ENCODE peak calls at places on chromosome 20, in four cellular contexts. One of them, this sample, is unnamed.
A peak's percentile ranks its signal among the peaks of the same experiment; 100 is the strongest.

GRCh38 chr20:4040283-4041179 is 25.2 kb upstream of the RNF24 start:
- DNase-seq in colonic mucosa: peak; percentile 45
- DNase-seq in pancreas: no peak
- DNase-seq in ascending aorta: peak; percentile 61
- DNase-seq in this sample: no peak

GRCh38 chr20:50919567-50919966 is 11.7 kb downstream of the ADNP start:
- DNase-seq in ascending aorta: peak; percentile 82
- DNase-seq in colonic mucosa: no peak
- DNase-seq in pancreas: peak; percentile 66
- DNase-seq in this sample: no peak

GRCh38 chr20:23873370-23874015 is 6.1 kb downstream of the CST5 start:
- DNase-seq in ascending aorta: no peak
- DNase-seq in pancreas: no peak
- DNase-seq in colonic mucosa: no peak
- DNase-seq in this sample: no peak

GRCh38 chr20:61120595-61121515 is 131.2 kb upstream of the CDH4 start:
- DNase-seq in pancreas: no peak
- DNase-seq in ascending aorta: peak; percentile 56
- DNase-seq in colonic mucosa: peak; percentile 37
- DNase-seq in this sample: peak; percentile 34

GRCh38 chr20:17500271-17500670 is 30.9 kb downstream of the BFSP1 start:
- DNase-seq in ascending aorta: no peak
- DNase-seq in pancreas: no peak
- DNase-seq in colonic mucosa: no peak
- DNase-seq in this sample: no peak

GRCh38 chr20:3910868-3911267 is 21.7 kb downstream of the PANK2 start:
- DNase-seq in pancreas: no peak
- DNase-seq in colonic mucosa: no peak
- DNase-seq in ascending aorta: no peak
- DNase-seq in this sample: no peak

GRCh38 chr20:44382641-44383040 is 27.1 kb downstream of the HNF4A start:
- DNase-seq in ascending aorta: no peak
- DNase-seq in pancreas: no peak
- DNase-seq in colonic mucosa: no peak
- DNase-seq in this sample: no peak

GRCh38 chr20:21517566-21518277 is 3.9 kb upstream of the NKX2-2 start:
- DNase-seq in ascending aorta: no peak
- DNase-seq in colonic mucosa: no peak
- DNase-seq in pancreas: no peak
- DNase-seq in this sample: no peak

GRCh38 chr20:57397693-57398108 is 6.5 kb downstream of the RBM38 start:
- DNase-seq in colonic mucosa: no peak
- DNase-seq in pancreas: peak; percentile 48
- DNase-seq in ascending aorta: no peak
- DNase-seq in this sample: no peak

GRCh38 chr20:58585753-58586540 is 65.1 kb upstream of the STX16 start:
- DNase-seq in ascending aorta: no peak
- DNase-seq in pancreas: no peak
- DNase-seq in colonic mucosa: no peak
- DNase-seq in this sample: no peak

GRCh38 chr20:20520776-20521175 is 152.9 kb downstream of the INSM1 start:
- DNase-seq in ascending aorta: no peak
- DNase-seq in pancreas: no peak
- DNase-seq in colonic mucosa: no peak
- DNase-seq in this sample: no peak

GRCh38 chr20:1302578-1303541 is 26.1 kb downstream of the SDCBP2 start:
- DNase-seq in colonic mucosa: no peak
- DNase-seq in pancreas: no peak
- DNase-seq in ascending aorta: no peak
- DNase-seq in this sample: no peak

GRCh38 chr20:8790442-8791074 is 278.3 kb upstream of the PLCB4 start:
- DNase-seq in colonic mucosa: peak; percentile 63
- DNase-seq in ascending aorta: peak; percentile 66
- DNase-seq in pancreas: no peak
- DNase-seq in this sample: no peak

GRCh38 chr20:43941476-43942212 is 27.0 kb downstream of the TOX2 start:
- DNase-seq in ascending aorta: no peak
- DNase-seq in pancreas: no peak
- DNase-seq in colonic mucosa: peak; percentile 50
- DNase-seq in this sample: no peak

GRCh38 chr20:57795347-57795697 is 85.5 kb upstream of the PMEPA1 start:
- DNase-seq in colonic mucosa: no peak
- DNase-seq in ascending aorta: no peak
- DNase-seq in pancreas: no peak
- DNase-seq in this sample: peak; percentile 48

GRCh38 chr20:62096421-62097380 is 25.6 kb upstream of the LSM14B start:
- DNase-seq in colonic mucosa: no peak
- DNase-seq in ascending aorta: no peak
- DNase-seq in pancreas: no peak
- DNase-seq in this sample: no peak

GRCh38 chr20:539848-540247 is 3.7 kb downstream of the CSNK2A1 start:
- DNase-seq in colonic mucosa: peak; percentile 29
- DNase-seq in ascending aorta: no peak
- DNase-seq in pancreas: no peak
- DNase-seq in this sample: no peak

GRCh38 chr20:24588725-24589340 is 119.4 kb downstream of the SYNDIG1 start:
- DNase-seq in pancreas: no peak
- DNase-seq in ascending aorta: peak; percentile 12
- DNase-seq in colonic mucosa: no peak
- DNase-seq in this sample: no peak

GRCh38 chr20:10658876-10659632 is 14.7 kb downstream of the JAG1 start:
- DNase-seq in ascending aorta: peak; percentile 57
- DNase-seq in pancreas: no peak
- DNase-seq in colonic mucosa: no peak
- DNase-seq in this sample: no peak

GRCh38 chr20:58251348-58251978 is 23.0 kb upstream of the ANKRD60 start:
- DNase-seq in ascending aorta: no peak
- DNase-seq in colonic mucosa: no peak
- DNase-seq in pancreas: no peak
- DNase-seq in this sample: no peak

GRCh38 chr20:59032713-59033059 is 551 bp upstream of the ATP5F1E start:
- DNase-seq in ascending aorta: no peak
- DNase-seq in colonic mucosa: no peak
- DNase-seq in pancreas: no peak
- DNase-seq in this sample: no peak

GRCh38 chr20:48052492-48052870 is 267.2 kb upstream of the SULF2 start:
- DNase-seq in pancreas: no peak
- DNase-seq in colonic mucosa: no peak
- DNase-seq in ascending aorta: no peak
- DNase-seq in this sample: no peak

GRCh38 chr20:46215913-46216707 is 92.2 kb downstream of the CDH22 start:
- DNase-seq in pancreas: no peak
- DNase-seq in ascending aorta: no peak
- DNase-seq in colonic mucosa: no peak
- DNase-seq in this sample: peak; percentile 55

GRCh38 chr20:17992224-17992637 is 23.4 kb downstream of the MGME1 start:
- DNase-seq in pancreas: no peak
- DNase-seq in ascending aorta: no peak
- DNase-seq in colonic mucosa: no peak
- DNase-seq in this sample: no peak

GRCh38 chr20:64111841-64112641 is 4.7 kb upstream of the NPBWR2 start:
- DNase-seq in ascending aorta: peak; percentile 43
- DNase-seq in colonic mucosa: no peak
- DNase-seq in pancreas: peak; percentile 31
- DNase-seq in this sample: no peak

GRCh38 chr20:62956387-62957135 is 4.1 kb downstream of the SLC17A9 start:
- DNase-seq in ascending aorta: no peak
- DNase-seq in colonic mucosa: no peak
- DNase-seq in pancreas: no peak
- DNase-seq in this sample: no peak

GRCh38 chr20:10848810-10849370 is 175.1 kb upstream of the JAG1 start:
- DNase-seq in pancreas: no peak
- DNase-seq in ascending aorta: no peak
- DNase-seq in colonic mucosa: peak; percentile 64
- DNase-seq in this sample: peak; percentile 30

GRCh38 chr20:16283307-16283706 is 289.9 kb downstream of the KIF16B start:
- DNase-seq in ascending aorta: no peak
- DNase-seq in pancreas: no peak
- DNase-seq in colonic mucosa: no peak
- DNase-seq in this sample: no peak

GRCh38 chr20:63463400-63464288 is 8.8 kb downstream of the KCNQ2 start:
- DNase-seq in pancreas: no peak
- DNase-seq in colonic mucosa: no peak
- DNase-seq in ascending aorta: no peak
- DNase-seq in this sample: no peak

GRCh38 chr20:62707981-62708521 is 585 bp upstream of the NTSR1 start:
- DNase-seq in ascending aorta: no peak
- DNase-seq in colonic mucosa: no peak
- DNase-seq in pancreas: no peak
- DNase-seq in this sample: peak; percentile 5

GRCh38 chr20:23011008-23011721 is 23.9 kb upstream of the SSTR4 start:
- DNase-seq in pancreas: no peak
- DNase-seq in ascending aorta: no peak
- DNase-seq in colonic mucosa: no peak
- DNase-seq in this sample: no peak

GRCh38 chr20:18001131-18001921 is 32.5 kb downstream of the MGME1 start:
- DNase-seq in pancreas: no peak
- DNase-seq in ascending aorta: peak; percentile 83
- DNase-seq in colonic mucosa: no peak
- DNase-seq in this sample: peak; percentile 28

GRCh38 chr20:63627129-63627699 is 313 bp upstream of the GMEB2 start:
- DNase-seq in colonic mucosa: peak; percentile 95
- DNase-seq in pancreas: peak; percentile 98
- DNase-seq in ascending aorta: peak; percentile 97
- DNase-seq in this sample: peak; percentile 95

GRCh38 chr20:62242196-62242595 is 3.9 kb downstream of the OSBPL2 start:
- DNase-seq in ascending aorta: no peak
- DNase-seq in pancreas: no peak
- DNase-seq in colonic mucosa: no peak
- DNase-seq in this sample: peak; percentile 5

GRCh38 chr20:23349338-23350006 is 1.1 kb upstream of the NXT1 start:
- DNase-seq in pancreas: no peak
- DNase-seq in ascending aorta: peak; percentile 70
- DNase-seq in colonic mucosa: peak; percentile 32
- DNase-seq in this sample: no peak

GRCh38 chr20:1301031-1301529 is 27.9 kb downstream of the SDCBP2 start:
- DNase-seq in colonic mucosa: no peak
- DNase-seq in ascending aorta: no peak
- DNase-seq in pancreas: no peak
- DNase-seq in this sample: no peak

GRCh38 chr20:40494238-40494637 is 194.8 kb downstream of the MAFB start:
- DNase-seq in ascending aorta: no peak
- DNase-seq in colonic mucosa: peak; percentile 21
- DNase-seq in pancreas: no peak
- DNase-seq in this sample: no peak
- TF ChIP-seq CTCF in ascending aorta: no peak
- TF ChIP-seq CTCF in colonic mucosa: no peak
- TF ChIP-seq CTCF in pancreas: no peak
- TF ChIP-seq CTCF in this sample: no peak

DNA sequence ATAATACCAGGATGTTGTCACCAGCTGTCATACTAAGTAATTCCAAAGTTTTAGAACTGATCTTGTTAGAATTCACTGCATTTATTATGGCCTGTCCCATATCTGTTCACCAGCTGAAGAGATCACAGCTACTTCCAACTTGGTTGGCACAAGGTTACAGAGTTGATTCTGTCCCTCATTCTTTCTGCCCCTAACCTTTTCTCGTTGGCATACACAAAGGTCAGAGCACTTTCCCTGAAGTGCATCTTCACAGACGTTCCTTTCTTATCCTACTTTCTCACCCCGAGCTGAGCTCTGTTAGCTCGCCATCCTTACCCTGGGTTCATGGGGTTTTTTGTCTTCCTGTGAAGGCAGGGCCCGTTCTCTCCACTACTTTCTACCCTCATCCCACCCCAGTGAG is 66.0 kb upstream of the VSTM2L start:
- DNase-seq in pancreas: no peak
- DNase-seq in ascending aorta: no peak
- DNase-seq in colonic mucosa: no peak
- DNase-seq in this sample: no peak
- H3K4me1 ChIP-seq in pancreas: no peaks in the 10 kb centered on the region
- H3K4me1 ChIP-seq in ascending aorta: no peaks in the 10 kb centered on the region
- H3K4me1 ChIP-seq in colonic mucosa: no peaks in the 10 kb centered on the region
- H3K4me1 ChIP-seq in this sample: peaks cover 11% of the 10 kb centered on the region

DNA sequence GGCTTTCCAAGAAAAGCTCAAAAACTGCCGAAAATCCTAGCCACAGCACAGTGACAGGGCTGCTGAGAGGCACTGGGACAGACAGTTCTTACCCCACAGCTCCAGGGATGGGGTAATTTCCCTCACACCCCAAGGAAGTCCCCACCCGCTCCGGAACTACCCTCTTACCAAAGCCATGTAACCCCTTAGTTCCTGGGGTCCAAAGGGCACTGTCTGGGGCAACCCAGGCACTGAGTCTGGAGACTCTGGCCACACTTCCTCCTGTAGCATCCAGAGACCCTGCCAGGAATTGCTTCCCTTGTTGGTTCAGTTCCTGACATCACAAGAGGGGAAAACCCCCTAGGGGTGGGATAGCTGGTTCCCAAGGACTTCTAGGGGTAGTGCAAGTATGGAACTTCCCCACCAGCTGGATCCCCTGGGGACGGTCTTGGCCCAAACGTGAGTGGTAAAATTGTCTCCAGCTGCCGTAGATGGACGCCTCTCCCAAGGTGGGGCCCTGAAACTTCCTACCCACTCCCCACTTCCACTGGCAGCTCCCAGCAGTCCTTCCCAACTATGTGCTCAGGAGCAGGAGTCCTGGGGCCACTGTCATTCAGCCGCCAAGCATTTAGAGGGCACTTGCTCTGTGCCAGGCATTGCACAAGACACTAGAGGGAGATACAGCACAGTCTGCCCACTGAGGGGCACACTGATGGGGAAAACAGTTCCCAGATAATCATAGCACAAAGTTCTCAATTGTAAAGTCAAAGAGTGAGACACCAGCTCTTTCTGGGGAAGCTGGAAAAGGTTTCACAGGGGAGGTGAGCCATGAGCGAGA is 17.3 kb upstream of the HCK start:
- DNase-seq in colonic mucosa: no peak
- DNase-seq in ascending aorta: no peak
- DNase-seq in pancreas: no peak
- DNase-seq in this sample: no peak
- TF ChIP-seq CTCF in colonic mucosa: no peak
- TF ChIP-seq CTCF in ascending aorta: no peak
- TF ChIP-seq CTCF in pancreas: no peak
- TF ChIP-seq CTCF in this sample: peak; percentile 36

DNA sequence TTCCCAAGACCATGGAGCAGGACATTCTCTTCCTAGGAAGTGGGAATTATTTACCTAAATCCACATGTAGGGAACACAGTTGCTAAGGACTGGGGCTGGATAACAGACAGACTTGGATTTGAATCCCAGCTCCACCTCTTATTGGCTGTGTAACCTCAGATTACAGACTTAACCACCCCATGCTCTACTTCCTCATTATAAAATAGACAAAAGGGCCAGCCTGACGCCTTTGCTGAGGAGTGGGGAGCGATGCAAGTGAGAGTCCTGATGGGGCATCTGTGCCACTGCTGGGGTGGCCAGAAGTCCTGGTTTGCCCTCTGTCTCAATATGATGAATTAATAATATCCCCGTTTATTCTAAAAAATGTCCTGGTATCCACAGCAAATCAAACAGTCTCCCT is 46.8 kb downstream of the SPATA2 start:
- DNase-seq in ascending aorta: peak; percentile 58
- DNase-seq in colonic mucosa: no peak
- DNase-seq in pancreas: no peak
- DNase-seq in this sample: no peak
- H3K4me1 ChIP-seq in ascending aorta: peaks cover 35% of the 10 kb centered on the region
- H3K4me1 ChIP-seq in colonic mucosa: no peaks in the 10 kb centered on the region
- H3K4me1 ChIP-seq in pancreas: no peaks in the 10 kb centered on the region
- H3K4me1 ChIP-seq in this sample: no peaks in the 10 kb centered on the region

GRCh38 chr20:36217226-36217625 is 19.1 kb upstream of the AAR2 start:
- DNase-seq in pancreas: no peak
- DNase-seq in colonic mucosa: no peak
- DNase-seq in ascending aorta: no peak
- DNase-seq in this sample: no peak
- TF ChIP-seq CTCF in pancreas: no peak
- TF ChIP-seq CTCF in colonic mucosa: no peak
- TF ChIP-seq CTCF in ascending aorta: no peak
- TF ChIP-seq CTCF in this sample: no peak

This sample was measured in heart right ventricle.